ENCODE peak calls at places on chromosomes 12 and 14, in five cellular contexts. O is A673, Z is H7, T is A549, A is mesothelial cell of epicardium. I is an unnamed sample.

GRCh38 chr12:24494401-24494800 is 454.5 kb downstream of the BCAT1 start:
- DNase-seq in Z (no peak), A (no peak), O (no peak), T (no peak), I (no peak)

GRCh38 chr12:116161588-116161987 is 115.9 kb downstream of the MED13L start:
- DNase-seq in T (no peak), Z (no peak), A (no peak), O (no peak), I (no peak)

GRCh38 chr14:69852897-69853296 is 26.3 kb upstream of the SMOC1 start:
- DNase-seq in O (no peak), T (no peak), A (no peak), Z (no peak), I (no peak)

GRCh38 chr12:78560633-78561032 is 303.9 kb upstream of the SYT1 start:
- DNase-seq in Z (no peak), O (no peak), A (no peak), T (no peak), I (no peak)

GRCh38 chr14:72518809-72519377 is 375.0 kb downstream of the DPF3 start:
- DNase-seq in A (no peak), Z (no peak), O (no peak), T (no peak), I (no peak)

GRCh38 chr12:64707362-64707761 is 51.8 kb downstream of the GNS start:
- DNase-seq in Z (no peak), A (no peak), O (no peak), T (no peak), I (no peak)

GRCh38 chr12:44457465-44457864 is 418.6 kb downstream of the NELL2 start:
- DNase-seq in O (no peak), A (no peak), T (no peak), Z (no peak), I (no peak)

GRCh38 chr14:26204362-26204953 is 393.4 kb downstream of the NOVA1 start:
- DNase-seq in O (no peak), T (no peak), A (no peak), Z (peak), I (no peak)

GRCh38 chr14:75422169-75422568 is 5.7 kb upstream of the JDP2 start:
- DNase-seq in O (no peak), T (peak), Z (no peak), A (no peak), I (no peak)

GRCh38 chr14:50875359-50876090 is 3.7 kb downstream of the ABHD12B start:
- DNase-seq in A (no peak), Z (no peak), O (no peak), T (no peak), I (no peak)

GRCh38 chr14:68792830-68793733 is at the start of gene ZFP36L1:
- DNase-seq in A (peak), Z (peak), O (peak), T (peak), I (peak)

GRCh38 chr12:38586652-38587219 is 270.2 kb downstream of the ALG10B start:
- DNase-seq in O (no peak), Z (no peak), A (no peak), T (no peak), I (no peak)